ENCODE peak calls at places on chromosome 18, in eight cellular contexts. B is upper lobe of right lung, F is GM12865, Y is body of pancreas, G is bronchial epithelial cell, O is cardiac fibroblast, W is AG10803, T is left ventricle myocardium inferior. X is an unnamed sample.

GRCh38 chr18:2148823-2149222 is 422.5 kb downstream of the METTL4 start:
- DNase-seq in T (no peak), W (no peak), O (peak), B (no peak), G (no peak), Y (no peak), F (no peak), X (no peak)

GRCh38 chr18:8699948-8700347 is 5.4 kb upstream of the MTCL1 start:
- DNase-seq in W (peak), Y (no peak), G (no peak), T (no peak), F (no peak), B (no peak), O (peak), X (no peak)

GRCh38 chr18:26992920-26993319 is 127.4 kb upstream of the AQP4 start:
- DNase-seq in T (no peak), F (no peak), B (no peak), G (no peak), O (no peak), Y (no peak), W (no peak), X (no peak)

GRCh38 chr18:28115149-28115550 is 61.8 kb downstream of the CDH2 start:
- DNase-seq in T (no peak), G (peak), F (no peak), W (peak), O (peak), Y (no peak), B (no peak), X (no peak)

GRCh38 chr18:45910405-45911023 is 56.6 kb downstream of the EPG5 start:
- DNase-seq in G (peak), W (peak), O (peak), T (peak), Y (peak), B (no peak), F (peak), X (no peak)

GRCh38 chr18:54742120-54742519 is 86.2 kb upstream of the RAB27B start:
- DNase-seq in F (no peak), B (no peak), Y (no peak), G (peak), T (no peak), W (peak), O (peak), X (no peak)

GRCh38 chr18:62603211-62603610 is 80.4 kb downstream of the ZCCHC2 start:
- DNase-seq in T (no peak), G (no peak), F (no peak), Y (no peak), O (no peak), W (no peak), B (no peak), X (peak)

GRCh38 chr18:59918320-59918755 is 18.5 kb downstream of the PMAIP1 start:
- DNase-seq in T (peak), W (peak), G (peak), O (peak), F (peak), B (peak), Y (no peak), X (peak)

GRCh38 chr18:36130883-36131653 is 1.4 kb downstream of the ELP2 start:
- DNase-seq in G (no peak), B (no peak), F (no peak), O (no peak), Y (no peak), W (no peak), T (no peak), X (peak)

GRCh38 chr18:55136864-55137263 is 177.6 kb upstream of the CCDC68 start:
- DNase-seq in O (peak), W (no peak), B (no peak), G (peak), T (no peak), Y (no peak), F (no peak), X (no peak)

GRCh38 chr18:21912339-21913239 is 172.0 kb downstream of the MIB1 start:
- DNase-seq in W (no peak), B (no peak), Y (no peak), G (no peak), O (no peak), F (no peak), T (no peak), X (no peak)

GRCh38 chr18:11946756-11947155 is 34.6 kb upstream of the IMPA2 start:
- DNase-seq in F (no peak), B (no peak), T (no peak), Y (peak), W (peak), G (peak), O (peak), X (no peak)

GRCh38 chr18:21265971-21266673 is 24.1 kb downstream of the GREB1L start:
- DNase-seq in B (no peak), G (no peak), O (no peak), F (no peak), W (no peak), T (no peak), Y (no peak), X (no peak)

GRCh38 chr18:31206787-31207381 is 44.2 kb upstream of the DSC1 start:
- DNase-seq in Y (peak), W (no peak), O (no peak), F (peak), B (peak), G (peak), T (peak), X (peak)
- H3K4me3 ChIP-seq in Y (no peak), W (no peak), O (no peak), F (no peak), B (peak), G (peak), T (peak), X (peak)

GRCh38 chr18:50674307-50674706 is 114.4 kb downstream of the MAPK4 start:
- DNase-seq in G (no peak), Y (no peak), O (no peak), F (no peak), B (no peak), W (no peak), T (peak), X (no peak)
- H3K4me3 ChIP-seq in G (no peak), Y (no peak), O (no peak), F (no peak), B (no peak), W (no peak), T (no peak), X (no peak)

DNA sequence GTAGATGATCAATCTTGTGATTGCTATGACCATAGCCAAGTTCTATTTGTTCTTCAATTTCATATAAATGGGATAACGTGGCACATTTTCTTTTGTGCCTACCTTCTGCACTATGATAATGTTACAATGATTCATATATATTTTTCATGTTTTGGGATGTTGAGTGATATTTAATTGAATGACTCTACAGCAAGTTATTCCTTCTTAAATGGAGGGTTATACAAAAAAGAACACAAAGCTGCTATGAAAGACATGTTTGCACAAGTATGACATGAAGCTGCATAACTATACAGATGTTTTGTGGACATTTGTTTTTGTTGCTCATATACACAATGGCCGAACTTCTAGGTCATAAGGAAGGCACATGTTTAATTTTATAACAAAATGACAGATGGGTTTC is 356.2 kb downstream of the CBLN2 start:
- DNase-seq in F (no peak), B (no peak), O (no peak), Y (no peak), T (no peak), W (no peak), G (peak), X (no peak)
- H3K4me3 ChIP-seq in F (no peak), B (no peak), O (no peak), Y (no peak), T (no peak), W (no peak), G (no peak), X (no peak)

GRCh38 chr18:48942554-48943261 is 8.1 kb downstream of the SMAD7 start:
- DNase-seq in O (peak), W (peak), T (no peak), B (peak), G (peak), F (no peak), Y (peak), X (peak)
- H3K4me3 ChIP-seq in O (no peak), W (peak), T (peak), B (peak), G (no peak), F (no peak), Y (no peak), X (peak)

GRCh38 chr18:3397786-3398185 is 52.2 kb upstream of the TGIF1 start:
- DNase-seq in W (no peak), G (no peak), T (no peak), B (no peak), Y (no peak), O (no peak), F (no peak), X (no peak)

GRCh38 chr18:3397031-3397750 is 52.8 kb upstream of the TGIF1 start:
- DNase-seq in F (no peak), O (no peak), T (no peak), B (no peak), W (no peak), Y (no peak), G (peak), X (no peak)

GRCh38 chr18:3401669-3402620 is 48.0 kb upstream of the TGIF1 start:
- DNase-seq in W (no peak), F (peak), O (no peak), B (no peak), T (no peak), Y (no peak), G (no peak), X (no peak)

GRCh38 chr18:3402962-3403585 is 46.9 kb upstream of the TGIF1 start:
- DNase-seq in O (peak), G (peak), W (peak), F (peak), B (no peak), T (no peak), Y (no peak), X (no peak)

GRCh38 chr18:3400567-3401296 is 49.2 kb upstream of the TGIF1 start:
- DNase-seq in W (no peak), B (no peak), T (no peak), O (no peak), F (no peak), G (no peak), Y (no peak), X (no peak)
- H3K4me3 ChIP-seq in W (no peak), B (no peak), T (no peak), O (no peak), F (no peak), G (no peak), Y (no peak), X (no peak)

GRCh38 chr18:67517224-67517765 is 775 bp upstream of the DSEL start:
- DNase-seq in T (peak), B (no peak), O (no peak), W (peak), Y (peak), G (no peak), F (peak), X (peak)
- H3K4me3 ChIP-seq in T (peak), B (peak), O (peak), W (peak), Y (no peak), G (peak), F (peak), X (peak)

DNA sequence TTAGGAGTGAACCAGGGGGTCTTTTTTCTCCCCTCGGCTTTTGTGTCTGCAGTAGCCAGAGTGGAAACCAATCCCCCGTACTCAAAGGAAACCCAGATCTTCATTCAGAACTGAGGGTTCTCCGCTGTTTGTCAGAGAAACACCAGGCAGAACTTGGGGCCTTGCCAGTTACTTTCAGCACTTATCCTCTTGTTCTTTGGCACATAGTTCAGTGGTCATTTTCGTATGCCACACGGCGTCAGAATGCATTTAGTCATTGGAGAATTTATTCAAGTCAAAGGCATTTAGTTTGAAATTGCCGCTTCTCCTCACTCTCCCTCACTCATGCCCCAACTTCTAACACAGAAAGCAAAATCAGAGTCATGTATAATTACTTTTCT is 102.9 kb downstream of the CABLES1 start:
- DNase-seq in Y (no peak), T (no peak), O (peak), F (no peak), W (peak), B (no peak), G (peak), X (no peak)
- H3K4me3 ChIP-seq in Y (no peak), T (peak), O (no peak), F (no peak), W (peak), B (peak), G (peak), X (no peak)

X was measured in kidney.